ENCODE peak calls at places on chromosomes 7 and 10, in seven cellular contexts. One of them, this sample, is unnamed.

GRCh38 chr7:139629392-139630082 is 106.1 kb downstream of the CLEC2L start:
- DNase-seq in H1: no peak
- DNase-seq in psoas muscle: no peak
- DNase-seq in lower lobe of right lung: no peak
- DNase-seq in cardiac muscle cell: no peak
- DNase-seq in fibroblast of villous mesenchyme: no peak
- DNase-seq in CD8-positive, alpha-beta T cell: no peak
- DNase-seq in this sample: no peak

GRCh38 chr10:122053314-122053713 is 64.4 kb downstream of the TACC2 start:
- DNase-seq in H1: no peak
- DNase-seq in psoas muscle: no peak
- DNase-seq in lower lobe of right lung: no peak
- DNase-seq in cardiac muscle cell: no peak
- DNase-seq in fibroblast of villous mesenchyme: no peak
- DNase-seq in CD8-positive, alpha-beta T cell: no peak
- DNase-seq in this sample: no peak

GRCh38 chr10:97367126-97367649 is 32.7 kb upstream of the FRAT2 start:
- DNase-seq in H1: no peak
- DNase-seq in psoas muscle: no peak
- DNase-seq in lower lobe of right lung: no peak
- DNase-seq in cardiac muscle cell: no peak
- DNase-seq in fibroblast of villous mesenchyme: no peak
- DNase-seq in CD8-positive, alpha-beta T cell: no peak
- DNase-seq in this sample: no peak

GRCh38 chr10:73643362-73643761 is 2.1 kb upstream of the MYOZ1 start:
- DNase-seq in H1: no peak
- DNase-seq in psoas muscle: no peak
- DNase-seq in lower lobe of right lung: no peak
- DNase-seq in cardiac muscle cell: no peak
- DNase-seq in fibroblast of villous mesenchyme: no peak
- DNase-seq in CD8-positive, alpha-beta T cell: no peak
- DNase-seq in this sample: no peak

GRCh38 chr7:24341677-24342076 is 57.7 kb downstream of the NPY start:
- DNase-seq in H1: no peak
- DNase-seq in psoas muscle: peak
- DNase-seq in lower lobe of right lung: no peak
- DNase-seq in cardiac muscle cell: no peak
- DNase-seq in fibroblast of villous mesenchyme: no peak
- DNase-seq in CD8-positive, alpha-beta T cell: no peak
- DNase-seq in this sample: no peak

GRCh38 chr10:85978566-85979358 is 387.8 kb downstream of the GRID1 start:
- DNase-seq in H1: no peak
- DNase-seq in psoas muscle: no peak
- DNase-seq in lower lobe of right lung: no peak
- DNase-seq in cardiac muscle cell: no peak
- DNase-seq in fibroblast of villous mesenchyme: no peak
- DNase-seq in CD8-positive, alpha-beta T cell: no peak
- DNase-seq in this sample: no peak

GRCh38 chr7:90430614-90431445 is 27.6 kb downstream of the CLDN12 start:
- DNase-seq in H1: no peak
- DNase-seq in psoas muscle: no peak
- DNase-seq in lower lobe of right lung: no peak
- DNase-seq in cardiac muscle cell: no peak
- DNase-seq in fibroblast of villous mesenchyme: no peak
- DNase-seq in CD8-positive, alpha-beta T cell: no peak
- DNase-seq in this sample: no peak

GRCh38 chr10:3333426-3333825 is 160.8 kb upstream of the PITRM1 start:
- DNase-seq in H1: no peak
- DNase-seq in psoas muscle: no peak
- DNase-seq in lower lobe of right lung: no peak
- DNase-seq in cardiac muscle cell: no peak
- DNase-seq in fibroblast of villous mesenchyme: no peak
- DNase-seq in CD8-positive, alpha-beta T cell: no peak
- DNase-seq in this sample: no peak

GRCh38 chr7:29077181-29077580 is 69.2 kb downstream of the CPVL start:
- DNase-seq in H1: no peak
- DNase-seq in psoas muscle: no peak
- DNase-seq in lower lobe of right lung: no peak
- DNase-seq in cardiac muscle cell: no peak
- DNase-seq in fibroblast of villous mesenchyme: no peak
- DNase-seq in CD8-positive, alpha-beta T cell: no peak
- DNase-seq in this sample: no peak

GRCh38 chr7:111750878-111751277 is 188.6 kb upstream of the IMMP2L start:
- DNase-seq in H1: no peak
- DNase-seq in psoas muscle: no peak
- DNase-seq in lower lobe of right lung: no peak
- DNase-seq in cardiac muscle cell: no peak
- DNase-seq in fibroblast of villous mesenchyme: no peak
- DNase-seq in CD8-positive, alpha-beta T cell: no peak
- DNase-seq in this sample: no peak

GRCh38 chr10:739403-739802 is 49.9 kb upstream of the DIP2C start:
- DNase-seq in H1: no peak
- DNase-seq in psoas muscle: no peak
- DNase-seq in lower lobe of right lung: no peak
- DNase-seq in cardiac muscle cell: no peak
- DNase-seq in fibroblast of villous mesenchyme: no peak
- DNase-seq in CD8-positive, alpha-beta T cell: no peak
- DNase-seq in this sample: no peak

GRCh38 chr7:21945374-21946227 is at the start of gene CDCA7L:
- DNase-seq in H1: peak
- DNase-seq in psoas muscle: peak
- DNase-seq in lower lobe of right lung: peak
- DNase-seq in cardiac muscle cell: peak
- DNase-seq in fibroblast of villous mesenchyme: peak
- DNase-seq in CD8-positive, alpha-beta T cell: peak
- DNase-seq in this sample: peak

GRCh38 chr10:57890691-57891090 is 377.0 kb downstream of the IPMK start:
- DNase-seq in H1: no peak
- DNase-seq in psoas muscle: no peak
- DNase-seq in lower lobe of right lung: no peak
- DNase-seq in cardiac muscle cell: no peak
- DNase-seq in fibroblast of villous mesenchyme: no peak
- DNase-seq in CD8-positive, alpha-beta T cell: no peak
- DNase-seq in this sample: no peak
- H3K4me3 ChIP-seq in H1: no peak
- H3K4me3 ChIP-seq in psoas muscle: no peak
- H3K4me3 ChIP-seq in lower lobe of right lung: no peak
- H3K4me3 ChIP-seq in cardiac muscle cell: no peak
- H3K4me3 ChIP-seq in fibroblast of villous mesenchyme: no peak
- H3K4me3 ChIP-seq in CD8-positive, alpha-beta T cell: no peak
- H3K4me3 ChIP-seq in this sample: no peak

GRCh38 chr7:74059681-74060588 is 23.7 kb upstream of the LIMK1 start:
- DNase-seq in H1: no peak
- DNase-seq in psoas muscle: no peak
- DNase-seq in lower lobe of right lung: peak
- DNase-seq in cardiac muscle cell: no peak
- DNase-seq in fibroblast of villous mesenchyme: no peak
- DNase-seq in CD8-positive, alpha-beta T cell: no peak
- DNase-seq in this sample: no peak
- TF ChIP-seq CTCF in H1: peak
- TF ChIP-seq CTCF in psoas muscle: no peak
- TF ChIP-seq CTCF in lower lobe of right lung: no peak
- TF ChIP-seq CTCF in cardiac muscle cell: no peak
- TF ChIP-seq CTCF in fibroblast of villous mesenchyme: no peak
- TF ChIP-seq CTCF in CD8-positive, alpha-beta T cell: no peak
- TF ChIP-seq CTCF in this sample: no peak

DNA sequence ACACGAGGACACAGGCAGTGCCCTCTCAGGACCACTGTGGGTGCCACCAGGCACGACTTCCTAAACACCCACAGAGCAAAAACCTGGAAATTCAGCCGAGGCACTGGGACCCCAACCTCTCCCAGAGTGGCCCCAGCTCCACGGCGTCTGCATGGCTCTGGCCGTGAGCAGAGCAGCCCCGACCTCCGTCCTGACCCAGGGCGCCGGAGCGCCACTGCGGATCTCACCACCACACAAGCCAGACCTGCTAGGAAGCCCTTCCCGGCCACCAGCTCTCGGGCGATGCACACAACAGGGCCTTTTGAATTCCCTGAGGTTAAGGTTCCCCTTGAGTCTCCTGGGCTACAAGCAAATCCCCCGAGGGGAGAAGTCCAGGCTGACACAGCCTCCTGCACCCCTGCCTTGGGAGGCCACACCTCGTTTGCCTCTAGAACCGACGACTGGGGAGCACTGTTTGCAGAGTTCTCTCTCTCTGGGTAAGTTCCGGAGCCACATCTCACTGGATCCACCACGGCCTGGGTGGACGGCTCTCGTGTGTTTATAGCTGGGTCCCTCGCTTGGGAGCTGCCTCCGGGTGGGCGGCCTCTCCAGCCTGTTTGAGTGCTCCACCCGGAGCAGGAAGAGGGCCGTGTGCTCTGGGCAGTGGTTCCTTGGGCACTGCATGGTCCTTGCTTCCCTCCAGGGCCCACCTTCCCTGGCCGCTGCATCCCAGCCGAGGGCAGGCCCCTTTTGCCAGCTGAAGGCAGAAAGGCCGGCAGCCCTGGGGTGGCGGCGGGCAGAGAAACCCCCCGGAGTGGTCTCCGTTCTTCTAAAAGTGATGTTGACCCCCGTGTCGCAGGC is 15.5 kb upstream of the PSMG3 start:
- DNase-seq in H1: no peak
- DNase-seq in psoas muscle: no peak
- DNase-seq in lower lobe of right lung: no peak
- DNase-seq in cardiac muscle cell: no peak
- DNase-seq in fibroblast of villous mesenchyme: no peak
- DNase-seq in CD8-positive, alpha-beta T cell: no peak
- DNase-seq in this sample: no peak
- H3K4me3 ChIP-seq in H1: no peak
- H3K4me3 ChIP-seq in psoas muscle: no peak
- H3K4me3 ChIP-seq in lower lobe of right lung: no peak
- H3K4me3 ChIP-seq in cardiac muscle cell: no peak
- H3K4me3 ChIP-seq in fibroblast of villous mesenchyme: no peak
- H3K4me3 ChIP-seq in CD8-positive, alpha-beta T cell: no peak
- H3K4me3 ChIP-seq in this sample: no peak

GRCh38 chr10:31143331-31143935 is 111.8 kb upstream of the ZNF438 start:
- DNase-seq in H1: no peak
- DNase-seq in psoas muscle: no peak
- DNase-seq in lower lobe of right lung: no peak
- DNase-seq in cardiac muscle cell: no peak
- DNase-seq in fibroblast of villous mesenchyme: no peak
- DNase-seq in CD8-positive, alpha-beta T cell: no peak
- DNase-seq in this sample: no peak

GRCh38 chr10:31139497-31139896 is 107.8 kb upstream of the ZNF438 start:
- DNase-seq in H1: no peak
- DNase-seq in psoas muscle: no peak
- DNase-seq in lower lobe of right lung: no peak
- DNase-seq in cardiac muscle cell: no peak
- DNase-seq in fibroblast of villous mesenchyme: no peak
- DNase-seq in CD8-positive, alpha-beta T cell: no peak
- DNase-seq in this sample: no peak

GRCh38 chr10:31140716-31141115 is 109.1 kb upstream of the ZNF438 start:
- DNase-seq in H1: peak
- DNase-seq in psoas muscle: no peak
- DNase-seq in lower lobe of right lung: no peak
- DNase-seq in cardiac muscle cell: no peak
- DNase-seq in fibroblast of villous mesenchyme: no peak
- DNase-seq in CD8-positive, alpha-beta T cell: no peak
- DNase-seq in this sample: no peak

GRCh38 chr10:31138026-31138553 is 106.4 kb upstream of the ZNF438 start:
- DNase-seq in H1: no peak
- DNase-seq in psoas muscle: no peak
- DNase-seq in lower lobe of right lung: no peak
- DNase-seq in cardiac muscle cell: no peak
- DNase-seq in fibroblast of villous mesenchyme: no peak
- DNase-seq in CD8-positive, alpha-beta T cell: no peak
- DNase-seq in this sample: no peak

GRCh38 chr10:31142026-31142425 is 110.4 kb upstream of the ZNF438 start:
- DNase-seq in H1: no peak
- DNase-seq in psoas muscle: no peak
- DNase-seq in lower lobe of right lung: no peak
- DNase-seq in cardiac muscle cell: no peak
- DNase-seq in fibroblast of villous mesenchyme: peak
- DNase-seq in CD8-positive, alpha-beta T cell: no peak
- DNase-seq in this sample: no peak
- TF ChIP-seq CTCF in H1: no peak
- TF ChIP-seq CTCF in psoas muscle: no peak
- TF ChIP-seq CTCF in lower lobe of right lung: no peak
- TF ChIP-seq CTCF in cardiac muscle cell: no peak
- TF ChIP-seq CTCF in fibroblast of villous mesenchyme: no peak
- TF ChIP-seq CTCF in CD8-positive, alpha-beta T cell: no peak
- TF ChIP-seq CTCF in this sample: no peak

GRCh38 chr10:19629559-19629958 is 186.7 kb upstream of the PLXDC2 start:
- DNase-seq in H1: no peak
- DNase-seq in psoas muscle: peak
- DNase-seq in lower lobe of right lung: peak
- DNase-seq in cardiac muscle cell: peak
- DNase-seq in fibroblast of villous mesenchyme: peak
- DNase-seq in CD8-positive, alpha-beta T cell: no peak
- DNase-seq in this sample: no peak
- H3K4me3 ChIP-seq in H1: no peak
- H3K4me3 ChIP-seq in psoas muscle: no peak
- H3K4me3 ChIP-seq in lower lobe of right lung: no peak
- H3K4me3 ChIP-seq in cardiac muscle cell: no peak
- H3K4me3 ChIP-seq in fibroblast of villous mesenchyme: no peak
- H3K4me3 ChIP-seq in CD8-positive, alpha-beta T cell: no peak
- H3K4me3 ChIP-seq in this sample: no peak

This sample was measured in GM12865.